ENCODE peak calls at places on chromosomes 13 and 19, in eight cellular contexts. I is AG09319, O is ovary, K is OCI-LY7, M is B cell, T is hepatocyte, V is neural crest cell, Z is AG10803. E is an unnamed sample.

GRCh38 chr19:7456964-7457541 is 31.8 kb downstream of the PEX11G start:
- DNase-seq in Z (no peak), V (no peak), T (no peak), O (no peak), M (no peak), K (no peak), I (no peak), E (no peak)

GRCh38 chr13:109672545-109672944 is 113.8 kb downstream of the IRS2 start:
- DNase-seq in M (no peak), K (no peak), V (no peak), T (no peak), Z (peak), I (peak), O (no peak), E (no peak)

GRCh38 chr13:113616991-113617749 is 32.6 kb downstream of the TFDP1 start:
- DNase-seq in T (peak), I (no peak), M (no peak), O (no peak), V (no peak), Z (no peak), K (no peak), E (no peak)

GRCh38 chr13:65339236-65339635 is 1890.9 kb downstream of the PCDH9 start:
- DNase-seq in T (no peak), I (no peak), K (no peak), M (no peak), V (no peak), O (no peak), Z (no peak), E (no peak)

GRCh38 chr13:29524176-29524575 is 71.3 kb downstream of the SLC7A1 start:
- DNase-seq in V (no peak), Z (no peak), O (no peak), T (no peak), K (no peak), M (no peak), I (no peak), E (no peak)

GRCh38 chr13:100854091-100854490 is 179.5 kb upstream of the TMTC4 start:
- DNase-seq in M (no peak), I (no peak), V (no peak), T (no peak), O (no peak), K (no peak), Z (no peak), E (no peak)

GRCh38 chr19:35330475-35330874 is 1.5 kb downstream of the CD22 start:
- DNase-seq in M (peak), K (peak), V (no peak), Z (no peak), I (no peak), T (no peak), O (no peak), E (no peak)

GRCh38 chr13:105410602-105411001 is 1124.9 kb downstream of the EFNB2 start:
- DNase-seq in K (no peak), I (no peak), Z (peak), V (peak), O (peak), T (peak), M (no peak), E (no peak)

GRCh38 chr19:40348961-40349507 is 539 bp downstream of the PLD3 start:
- DNase-seq in I (peak), O (no peak), M (no peak), K (peak), T (peak), Z (peak), V (no peak), E (no peak)

GRCh38 chr19:6733338-6734095 is 3.9 kb downstream of the GPR108 start:
- DNase-seq in V (no peak), O (no peak), M (peak), Z (no peak), I (no peak), T (no peak), K (peak), E (no peak)

GRCh38 chr19:47613165-47614146 is 4.5 kb downstream of the BICRA start:
- DNase-seq in T (peak), Z (peak), V (no peak), I (peak), M (no peak), K (no peak), O (no peak), E (no peak)

GRCh38 chr19:28456264-28456663 is 756.7 kb downstream of the UQCRFS1 start:
- DNase-seq in M (no peak), V (no peak), Z (no peak), K (no peak), O (no peak), I (no peak), T (no peak), E (no peak)

GRCh38 chr19:40147693-40148347 is 43.4 kb upstream of the MAP3K10 start:
- DNase-seq in O (no peak), M (no peak), Z (peak), K (no peak), I (peak), T (no peak), V (no peak), E (peak)

GRCh38 chr19:6270076-6270745 is 9.6 kb downstream of the MLLT1 start:
- DNase-seq in O (no peak), Z (no peak), K (no peak), M (no peak), I (no peak), T (no peak), V (no peak), E (no peak)

GRCh38 chr19:17944301-17944700 is 11.5 kb downstream of the CCDC124 start:
- DNase-seq in M (no peak), I (peak), K (no peak), Z (peak), T (no peak), O (no peak), V (no peak), E (no peak)

GRCh38 chr19:54164369-54165068 is 5.0 kb upstream of the LENG1 start:
- DNase-seq in V (peak), T (peak), K (no peak), I (no peak), O (peak), M (no peak), Z (no peak), E (peak)

GRCh38 chr19:18401580-18402112 is 4.2 kb upstream of the LRRC25 start:
- DNase-seq in M (peak), I (no peak), T (peak), K (peak), Z (peak), V (no peak), O (no peak), E (peak)

GRCh38 chr19:2922987-2923386 is 21.8 kb downstream of the ZNF77 start:
- DNase-seq in T (peak), O (no peak), M (no peak), K (no peak), V (no peak), I (no peak), Z (no peak), E (no peak)

GRCh38 chr13:43388282-43389034 is 365.1 kb downstream of the DNAJC15 start:
- DNase-seq in V (no peak), K (no peak), Z (no peak), T (peak), M (no peak), I (no peak), O (no peak), E (no peak)

DNA sequence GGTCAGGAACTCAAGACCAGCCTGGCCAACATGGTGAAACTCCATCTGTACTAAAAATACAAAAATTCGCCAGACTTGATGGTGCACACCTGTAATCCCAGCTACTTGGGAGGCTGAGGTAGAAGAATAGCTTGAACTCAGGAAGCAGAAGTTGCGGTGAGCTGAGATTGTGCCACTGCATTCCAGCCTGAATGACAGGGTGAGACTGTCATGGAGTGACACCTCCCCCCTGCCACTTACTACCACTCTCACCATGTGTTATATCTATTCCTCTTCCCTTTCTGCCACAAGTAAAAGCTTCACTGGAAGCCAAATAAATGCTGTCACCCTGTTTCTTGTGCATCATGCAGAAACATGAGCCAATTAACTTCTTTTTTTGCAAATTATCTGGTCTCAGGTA is 10.6 kb upstream of the CEACAM4 start:
- DNase-seq in V (no peak), O (no peak), K (no peak), I (no peak), Z (no peak), T (no peak), M (no peak), E (peak)
- TF ChIP-seq CTCF in V (no peak), O (no peak), K (no peak), I (no peak), Z (no peak), T (no peak), M (no peak), E (no peak)

GRCh38 chr13:52845766-52846566 is 2.5 kb downstream of the PCDH8 start:
- DNase-seq in M (peak), V (peak), T (peak), I (no peak), K (no peak), Z (no peak), O (no peak), E (no peak)

GRCh38 chr13:52847322-52847681 is 1.1 kb downstream of the PCDH8 start:
- DNase-seq in V (no peak), I (no peak), T (no peak), K (no peak), M (peak), Z (no peak), O (no peak), E (no peak)

GRCh38 chr13:52847682-52848432 is 583 bp downstream of the PCDH8 start:
- DNase-seq in K (no peak), M (peak), V (no peak), Z (no peak), I (no peak), O (no peak), T (no peak), E (no peak)

GRCh38 chr13:52845334-52845761 is 3.1 kb downstream of the PCDH8 start:
- DNase-seq in M (no peak), Z (no peak), K (no peak), I (no peak), O (no peak), T (no peak), V (peak), E (no peak)

DNA sequence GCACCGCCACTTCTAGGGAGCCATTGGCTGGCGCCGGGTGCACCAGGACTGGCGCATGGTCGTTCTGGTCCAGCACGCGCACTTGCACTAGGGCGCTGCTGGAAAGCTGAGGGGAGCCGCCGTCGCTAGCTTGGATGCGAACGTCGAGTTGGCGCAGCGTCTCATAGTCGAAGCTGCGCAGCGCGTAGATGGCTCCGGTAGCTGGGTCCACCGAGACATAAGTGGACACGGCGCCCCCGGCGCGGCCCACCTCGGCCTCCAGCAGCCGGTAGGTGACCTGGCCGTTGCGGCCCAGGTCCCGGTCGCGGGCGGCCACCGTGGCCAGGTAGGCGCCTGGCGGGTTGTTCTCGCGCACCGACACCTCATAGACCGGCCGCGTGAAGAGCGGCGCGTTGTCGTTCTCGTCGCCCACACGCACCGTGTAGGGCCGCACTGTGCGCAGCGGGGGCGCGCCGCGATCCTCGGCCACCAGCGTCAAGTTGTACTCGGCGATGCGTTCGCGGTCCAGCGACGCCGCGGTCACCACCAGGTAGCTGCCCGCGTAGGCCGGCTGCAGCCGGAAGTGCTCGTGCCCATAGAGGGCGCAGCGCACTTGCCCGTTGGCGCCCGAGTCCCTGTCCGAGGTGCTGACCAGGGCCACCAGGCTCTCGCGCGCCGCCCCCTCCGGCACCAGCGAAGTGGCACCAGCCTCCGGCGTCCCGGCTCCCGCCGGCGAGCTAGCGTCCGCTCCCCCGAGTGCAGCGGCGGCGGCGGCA is 1.7 kb downstream of the PCDH8 start:
- DNase-seq in Z (peak), I (no peak), V (peak), O (no peak), T (peak), K (no peak), M (peak), E (no peak)
- TF ChIP-seq CTCF in Z (peak), I (peak), V (peak), O (no peak), T (peak), K (no peak), M (no peak), E (peak)

GRCh38 chr13:44715287-44716224 is 139.4 kb upstream of the TSC22D1 start:
- DNase-seq in O (no peak), V (no peak), K (no peak), T (no peak), I (no peak), M (no peak), Z (peak), E (no peak)

GRCh38 chr13:44718467-44718866 is 142.3 kb upstream of the TSC22D1 start:
- DNase-seq in K (no peak), I (no peak), M (no peak), Z (no peak), V (no peak), O (no peak), T (no peak), E (no peak)

GRCh38 chr13:44719857-44720671 is 143.9 kb upstream of the TSC22D1 start:
- DNase-seq in K (no peak), O (no peak), I (peak), T (no peak), Z (peak), M (no peak), V (no peak), E (no peak)
- TF ChIP-seq CTCF in K (no peak), O (no peak), I (no peak), T (no peak), Z (no peak), M (no peak), V (no peak), E (no peak)

GRCh38 chr19:45657520-45658163 is 10.4 kb upstream of the GIPR start:
- DNase-seq in Z (no peak), O (no peak), K (no peak), M (no peak), V (no peak), T (peak), I (no peak), E (no peak)
- TF ChIP-seq CTCF in Z (no peak), O (no peak), K (no peak), M (no peak), V (no peak), T (no peak), I (no peak), E (no peak)

GRCh38 chr19:56221851-56222250 is 19.8 kb downstream of the ZSCAN5C start:
- DNase-seq in K (no peak), M (no peak), V (no peak), T (no peak), I (no peak), O (no peak), Z (no peak), E (no peak)
- TF ChIP-seq CTCF in K (peak), M (no peak), V (peak), T (no peak), I (no peak), O (no peak), Z (no peak), E (peak)

DNA sequence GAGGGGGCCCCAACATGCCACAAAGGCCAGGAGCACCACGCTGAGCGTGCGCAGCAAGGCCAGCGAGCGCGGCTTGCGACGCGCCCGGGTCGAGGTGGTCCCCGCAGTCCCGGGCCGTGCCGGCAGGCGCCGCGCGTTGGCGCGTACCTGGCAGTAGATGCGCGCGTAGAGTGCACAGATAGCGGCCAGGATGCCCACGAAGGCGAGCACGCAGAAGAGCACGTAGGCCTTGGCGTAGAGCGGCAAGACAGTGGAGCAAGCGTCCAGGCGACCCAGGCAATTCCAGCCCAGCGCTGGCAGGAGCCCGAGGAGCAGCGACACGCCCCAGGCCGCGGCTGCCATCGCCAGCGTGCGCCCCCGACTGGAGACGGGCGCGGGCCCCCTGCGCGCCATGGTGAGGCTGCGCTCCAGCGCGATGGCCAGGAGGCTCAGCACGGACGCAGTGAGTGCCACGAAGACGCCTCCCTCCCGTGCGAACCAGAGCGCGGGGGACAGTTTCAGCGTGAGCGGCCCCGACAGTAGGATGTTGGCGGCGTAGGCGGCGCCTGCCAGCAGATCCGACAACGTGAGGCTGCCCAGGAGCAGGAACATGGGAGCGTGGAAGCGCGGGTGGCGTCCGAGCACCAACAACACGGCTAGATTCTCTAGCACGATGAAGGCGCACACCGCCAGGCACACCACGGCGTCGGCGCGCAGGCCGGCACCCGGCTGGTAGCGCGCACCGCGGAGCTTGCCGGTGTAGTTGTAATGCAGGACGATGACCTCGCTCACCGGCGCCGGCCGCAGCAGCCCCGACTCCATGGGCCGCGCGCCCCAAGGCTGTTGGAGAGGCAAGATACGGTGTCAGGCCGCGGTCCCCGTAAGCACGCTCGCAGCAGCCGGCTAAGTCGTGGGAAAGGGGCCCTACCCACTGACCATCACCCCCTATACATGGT is 2.8 kb downstream of the S1PR5 start:
- DNase-seq in I (no peak), V (no peak), K (no peak), T (peak), O (no peak), Z (no peak), M (peak), E (no peak)
- TF ChIP-seq CTCF in I (no peak), V (no peak), K (no peak), T (no peak), O (no peak), Z (no peak), M (peak), E (peak)

E was measured in CD14-positive monocyte.